ENCODE peak calls at places on chromosomes 16 and 17, in six cellular contexts. V is RWPE1; C is stimulated activated CD4-positive, alpha-beta T cell treated with anti-CD3 and anti-CD28 coated beads, Interleukin-15, amount 100 ng/mL, for 1 hour; Y is fibroblast of villous mesenchyme; F is NCI-H446 treated with DMSO at 0.1 percent for 48 hours; Z is GDM1. L is an unnamed sample.

GRCh38 chr17:8740486-8740885 is 4.2 kb downstream of the CCDC42 start:
- DNase-seq in C (peak; percentile 10), Z (no peak), V (no peak), Y (no peak), F (no peak), L (no peak)

GRCh38 chr16:16019488-16019887 is 70.1 kb downstream of the ABCC1 start:
- DNase-seq in C (no peak), Y (peak; percentile 45), Z (no peak), F (no peak), V (peak; percentile 68), L (no peak)

GRCh38 chr17:48795444-48796162 is 21.4 kb downstream of the TTLL6 start:
- DNase-seq in Z (no peak), Y (peak; percentile 94), V (no peak), C (no peak), F (no peak), L (no peak)

GRCh38 chr16:67286441-67287235 is 7.3 kb downstream of the PLEKHG4 start:
- DNase-seq in V (no peak), Y (no peak), F (no peak), C (no peak), Z (no peak), L (no peak)

GRCh38 chr17:69342896-69343644 is 16.1 kb upstream of the ABCA5 start:
- DNase-seq in F (no peak), C (no peak), Y (no peak), V (no peak), Z (no peak), L (no peak)

GRCh38 chr17:3447625-3448024 is 14.0 kb upstream of the OR1E2 start:
- DNase-seq in F (no peak), C (no peak), Z (peak; percentile 26), Y (peak; percentile 11), V (peak; percentile 13), L (no peak)

GRCh38 chr16:3009568-3010390 is 2.9 kb upstream of the CLDN9 start:
- DNase-seq in F (no peak), V (peak; percentile 65), Y (no peak), Z (no peak), C (no peak), L (no peak)

GRCh38 chr16:89600427-89600826 is 13.0 kb upstream of the DPEP1 start:
- DNase-seq in Y (no peak), C (no peak), V (no peak), F (no peak), Z (no peak), L (no peak)

GRCh38 chr16:81456523-81457325 is 12.1 kb downstream of the CMIP start:
- DNase-seq in Z (no peak), F (no peak), Y (no peak), C (no peak), V (no peak), L (no peak)

GRCh38 chr17:49447603-49448325 is 33.1 kb upstream of the PHB1 start:
- DNase-seq in V (no peak), F (no peak), Y (peak; percentile 48), C (no peak), Z (no peak), L (no peak)

GRCh38 chr17:36665417-36665816 is 64.0 kb downstream of the MRM1 start:
- DNase-seq in Z (no peak), V (peak; percentile 65), C (no peak), Y (no peak), F (no peak), L (no peak)

GRCh38 chr16:818132-818531 is 17.6 kb upstream of the GNG13 start:
- DNase-seq in F (no peak), Z (no peak), C (no peak), V (no peak), Y (no peak), L (no peak)

GRCh38 chr16:12602811-12603698 is 200.6 kb downstream of the CPPED1 start:
- DNase-seq in F (no peak), Y (no peak), Z (no peak), V (no peak), C (no peak), L (no peak)